ENCODE peak calls at places on chromosomes 13 and 19, in five cellular contexts. L is breast epithelium, R is upper lobe of left lung, Z is GM23338, H is sigmoid colon. D is an unnamed sample.

GRCh38 chr13:36998624-36999041 is 507 bp downstream of the ALG5 start:
- DNase-seq in L (no peak), R (peak; percentile 87), Z (peak; percentile 47), H (no peak), D (no peak)

GRCh38 chr13:107563099-107563925 is 652.0 kb downstream of the LIG4 start:
- DNase-seq in L (no peak), R (no peak), Z (no peak), H (no peak), D (no peak)

GRCh38 chr13:48976677-48977625 is 1.2 kb downstream of the FNDC3A start:
- DNase-seq in L (no peak), R (no peak), Z (no peak), H (no peak), D (peak; percentile 88)

GRCh38 chr19:2315818-2316353 is 7.9 kb upstream of the LINGO3 start:
- DNase-seq in L (no peak), R (peak; percentile 89), Z (peak; percentile 86), H (peak; percentile 85), D (no peak)

GRCh38 chr13:30142502-30143211 is 164.7 kb downstream of the KATNAL1 start:
- DNase-seq in L (peak; percentile 89), R (peak; percentile 65), Z (peak; percentile 28), H (peak; percentile 88), D (no peak)

GRCh38 chr13:34926513-34926912 is 15.6 kb upstream of the NBEA start:
- DNase-seq in L (no peak), R (no peak), Z (peak; percentile 67), H (no peak), D (no peak)

GRCh38 chr13:51887441-51887840 is 25.7 kb downstream of the CCDC70 start:
- DNase-seq in L (no peak), R (no peak), Z (no peak), H (no peak), D (no peak)

GRCh38 chr13:50353651-50354415 is 338.6 kb downstream of the KCNRG start:
- DNase-seq in L (no peak), R (no peak), Z (no peak), H (no peak), D (no peak)

GRCh38 chr13:65768545-65768944 is 1461.6 kb downstream of the PCDH9 start:
- DNase-seq in L (no peak), R (no peak), Z (peak; percentile 67), H (no peak), D (no peak)

GRCh38 chr13:112957295-112957677 is 11.7 kb upstream of the MCF2L start:
- DNase-seq in L (no peak), R (no peak), Z (no peak), H (no peak), D (no peak)

GRCh38 chr13:114151031-114151430 is 18.6 kb upstream of the RASA3 start:
- DNase-seq in L (no peak), R (no peak), Z (no peak), H (no peak), D (no peak)

GRCh38 chr19:12695997-12696365 is 450 bp downstream of the FBXW9 start:
- DNase-seq in L (no peak), R (peak; percentile 86), Z (no peak), H (no peak), D (no peak)

GRCh38 chr13:104937881-104938280 is 1597.6 kb downstream of the EFNB2 start:
- DNase-seq in L (no peak), R (no peak), Z (no peak), H (no peak), D (no peak)
- H3K4me3 ChIP-seq in L (no peak overlapping the region), R (no peak overlapping the region), Z (no peak overlapping the region), H (no peak overlapping the region), D (no peak overlapping the region)

DNA sequence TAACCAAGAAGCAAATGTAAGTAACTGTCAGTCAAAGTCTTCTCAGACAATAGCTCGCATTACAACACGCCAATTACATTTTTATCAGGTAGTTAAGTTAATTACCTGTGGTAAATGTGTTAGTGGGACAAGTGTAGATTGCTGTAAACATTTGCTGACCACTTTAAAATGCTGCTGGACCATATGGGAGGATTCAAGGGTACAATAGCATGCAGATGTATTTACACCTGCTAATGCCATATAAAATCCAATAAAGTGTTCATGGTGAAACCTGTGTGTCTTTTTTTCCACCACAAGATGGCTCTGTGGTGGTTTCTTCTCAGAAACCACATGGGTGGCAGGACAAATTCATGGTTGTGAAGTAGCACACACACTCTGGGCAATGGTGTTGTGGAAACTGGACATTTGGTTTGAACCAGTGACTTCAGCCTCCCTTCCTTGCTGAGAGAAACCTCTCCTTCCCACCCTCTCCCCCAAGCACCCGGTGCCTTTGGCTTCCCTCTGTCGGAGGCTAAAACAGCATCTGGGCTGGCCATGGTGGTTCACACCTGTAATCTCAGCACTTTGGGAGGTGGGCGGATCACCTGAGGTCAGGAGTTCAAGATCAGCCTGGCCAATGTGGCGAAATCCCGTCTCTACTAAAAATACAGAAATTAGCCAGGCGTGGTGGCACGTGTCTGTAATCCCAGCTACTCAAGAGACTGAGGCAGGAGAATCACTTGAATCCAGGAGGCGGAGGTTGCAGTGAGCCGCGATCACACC is 18.1 kb upstream of the GTF3A start:
- DNase-seq in L (no peak), R (no peak), Z (peak; percentile 27), H (no peak), D (no peak)
- TF ChIP-seq CTCF in L (peak; percentile 49), R (peak; percentile 61), Z (peak; percentile 57), H (no peak), D (peak; percentile 38)

GRCh38 chr13:39462906-39463305 is 140.1 kb downstream of the LHFPL6 start:
- DNase-seq in L (no peak), R (no peak), Z (no peak), H (no peak), D (no peak)

GRCh38 chr13:39461685-39462266 is 141.2 kb downstream of the LHFPL6 start:
- DNase-seq in L (no peak), R (no peak), Z (no peak), H (no peak), D (no peak)

GRCh38 chr13:39457274-39457673 is 145.7 kb downstream of the LHFPL6 start:
- DNase-seq in L (no peak), R (no peak), Z (no peak), H (no peak), D (no peak)

GRCh38 chr13:39463611-39464010 is 139.4 kb downstream of the LHFPL6 start:
- DNase-seq in L (no peak), R (no peak), Z (no peak), H (no peak), D (no peak)

GRCh38 chr13:39462456-39462855 is 140.5 kb downstream of the LHFPL6 start:
- DNase-seq in L (no peak), R (no peak), Z (no peak), H (no peak), D (no peak)
- TF ChIP-seq POLR2AphosphoS5 in L (no peak), R (no peak), Z (no peak), H (no peak), D (no peak)

GRCh38 chr19:7199613-7200533 is 94.3 kb downstream of the INSR start:
- DNase-seq in L (no peak), R (no peak), Z (no peak), H (no peak), D (no peak)
- H3K4me3 ChIP-seq in L (no peak overlapping the region), R (no peak overlapping the region), Z (no peak overlapping the region), H (no peak overlapping the region), D (no peak overlapping the region)

GRCh38 chr13:22562116-22562515 is 618.7 kb upstream of the SGCG start:
- DNase-seq in L (no peak), R (no peak), Z (no peak), H (no peak), D (no peak)
- TF ChIP-seq CTCF in L (no peak), R (no peak), Z (no peak), H (no peak), D (no peak)

GRCh38 chr19:41295506-41295905 is 14.5 kb upstream of the CCDC97 start:
- DNase-seq in L (no peak), R (no peak), Z (no peak), H (peak; percentile 48), D (no peak)

GRCh38 chr19:41297628-41298326 is 12.2 kb upstream of the CCDC97 start:
- DNase-seq in L (no peak), R (no peak), Z (no peak), H (peak; percentile 63), D (no peak)

GRCh38 chr19:41298327-41298964 is 11.5 kb upstream of the CCDC97 start:
- DNase-seq in L (peak; percentile 80), R (peak; percentile 84), Z (no peak), H (peak; percentile 87), D (no peak)

GRCh38 chr19:41294393-41294792 is 15.6 kb upstream of the CCDC97 start:
- DNase-seq in L (no peak), R (peak; percentile 54), Z (no peak), H (peak; percentile 22), D (no peak)

GRCh38 chr19:41296323-41296935 is 13.5 kb upstream of the CCDC97 start:
- DNase-seq in L (peak; percentile 50), R (no peak), Z (no peak), H (no peak), D (no peak)
- TF ChIP-seq POLR2AphosphoS5 in L (no peak), R (no peak), Z (no peak), H (no peak), D (no peak)

GRCh38 chr19:17951151-17952040 is 15.5 kb upstream of the KCNN1 start:
- DNase-seq in L (no peak), R (no peak), Z (no peak), H (no peak), D (no peak)
- H3K4me3 ChIP-seq in L (no peak overlapping the region), R (peak overlapping the region; percentile 3), Z (peak overlapping the region; percentile 72), H (no peak overlapping the region), D (no peak overlapping the region)

D was measured in vagina.